ENCODE peak calls at places on chromosomes 1 and 21, in four cellular contexts. X is GM10248, T is lower leg skin, F is fibroblast of the aortic adventitia. C is an unnamed sample.

GRCh38 chr1:147622731-147623130 is 47.6 kb downstream of the ACP6 start:
- DNase-seq in X (no peak), T (no peak), F (peak), C (no peak)

GRCh38 chr21:32352556-32352955 is 40.3 kb downstream of the URB1 start:
- DNase-seq in X (no peak), T (no peak), F (no peak), C (no peak)

GRCh38 chr1:44318097-44319088 is 36.7 kb downstream of the ERI3 start:
- DNase-seq in X (peak), T (peak), F (peak), C (peak)

GRCh38 chr1:153493343-153493960 is 33.0 kb upstream of the S100A7 start:
- DNase-seq in X (no peak), T (no peak), F (no peak), C (no peak)

GRCh38 chr21:45290948-45291612 is 3.4 kb upstream of the POFUT2 start:
- DNase-seq in X (no peak), T (no peak), F (peak), C (no peak)

GRCh38 chr1:66478116-66478515 is 55.8 kb upstream of the SGIP1 start:
- DNase-seq in X (no peak), T (no peak), F (peak), C (no peak)

GRCh38 chr1:33311706-33312412 is 9.0 kb downstream of the A3GALT2 start:
- DNase-seq in X (no peak), T (no peak), F (no peak), C (no peak)

GRCh38 chr1:42931911-42932422 is 26.7 kb downstream of the SLC2A1 start:
- DNase-seq in X (peak), T (peak), F (no peak), C (no peak)

GRCh38 chr1:43836267-43836951 is 97.2 kb upstream of the ARTN start:
- DNase-seq in X (peak), T (no peak), F (no peak), C (no peak)

GRCh38 chr1:24705260-24706073 is 39.8 kb upstream of the CLIC4 start:
- DNase-seq in X (peak), T (peak), F (peak), C (peak)

GRCh38 chr1:208009303-208009702 is 98.4 kb upstream of the CD34 start:
- DNase-seq in X (no peak), T (no peak), F (no peak), C (no peak)

GRCh38 chr1:155844860-155845259 is 12.2 kb downstream of the GON4L start:
- DNase-seq in X (no peak), T (no peak), F (no peak), C (no peak)

GRCh38 chr1:29243023-29243862 is 6.9 kb downstream of the PTPRU start:
- DNase-seq in X (no peak), T (no peak), F (no peak), C (no peak)

GRCh38 chr1:4084053-4084431 is 184.0 kb upstream of the C1orf174 start:
- DNase-seq in X (no peak), T (no peak), F (no peak), C (no peak)

GRCh38 chr21:42666023-42666747 is 12.8 kb downstream of the PDE9A start:
- DNase-seq in X (no peak), T (no peak), F (no peak), C (peak)

GRCh38 chr1:105337427-105337826 is 1587.7 kb downstream of the AMY1C start:
- DNase-seq in X (no peak), T (no peak), F (no peak), C (no peak)

GRCh38 chr1:54861070-54861761 is 25.8 kb downstream of the DHCR24 start:
- DNase-seq in X (no peak), T (no peak), F (peak), C (no peak)

GRCh38 chr1:16207318-16208269 is 4.9 kb downstream of the ARHGEF19 start:
- DNase-seq in X (no peak), T (no peak), F (no peak), C (peak)

GRCh38 chr1:9363061-9363471 is 70.4 kb downstream of the SPSB1 start:
- DNase-seq in X (no peak), T (no peak), F (no peak), C (no peak)

GRCh38 chr21:42466700-42467612 is 29.1 kb downstream of the RSPH1 start:
- DNase-seq in X (peak), T (no peak), F (peak), C (no peak)

GRCh38 chr1:54276617-54277450 is 76.9 kb downstream of the MRPL37 start:
- DNase-seq in X (no peak), T (no peak), F (no peak), C (no peak)

GRCh38 chr1:171257207-171258052 is 9.1 kb downstream of the FMO1 start:
- DNase-seq in X (no peak), T (peak), F (peak), C (no peak)

GRCh38 chr1:184116287-184116686 is 64.8 kb downstream of the TSEN15 start:
- DNase-seq in X (no peak), T (no peak), F (no peak), C (no peak)

GRCh38 chr1:226738995-226739695 is at the start of gene ITPKB:
- DNase-seq in X (peak), T (peak), F (peak), C (peak)

GRCh38 chr1:235617808-235618207 is 31.8 kb downstream of the GNG4 start:
- DNase-seq in X (no peak), T (no peak), F (peak), C (no peak)

GRCh38 chr1:221040074-221040473 is 160.8 kb downstream of the HLX start:
- DNase-seq in X (no peak), T (no peak), F (no peak), C (no peak)

GRCh38 chr1:218345673-218346390 is 696 bp downstream of the TGFB2 start:
- DNase-seq in X (peak), T (peak), F (peak), C (peak)

GRCh38 chr21:29523646-29524045 is 224.9 kb downstream of the BACH1 start:
- DNase-seq in X (no peak), T (peak), F (peak), C (no peak)

C was measured in H1.